ENCODE peak calls at places on chromosomes 2 and 18, in seven cellular contexts. F is GM23248, V is MM.1S, N is PC-9, C is PC-3, H is HCT116, I is SK-N-SH. S is an unnamed sample.
A peak's percentile ranks its signal among the peaks of the same experiment; 100 is the strongest.

GRCh38 chr2:3034396-3034795 is 343.2 kb downstream of the EIPR1 start:
- DNase-seq in I (no peak), F (no peak), V (no peak), H (no peak), C (no peak), N (no peak), S (no peak)

GRCh38 chr2:118502106-118502505 is 345.3 kb downstream of the EN1 start:
- DNase-seq in C (no peak), H (no peak), I (no peak), V (no peak), F (no peak), N (no peak), S (no peak)

GRCh38 chr2:227602358-227602757 is 3.7 kb downstream of the SCYGR2 start:
- DNase-seq in C (no peak), F (no peak), V (no peak), I (no peak), H (no peak), N (no peak), S (no peak)

GRCh38 chr18:23844991-23845680 is 155.9 kb downstream of the LAMA3 start:
- DNase-seq in H (no peak), V (no peak), N (peak; percentile 63), F (peak; percentile 38), I (no peak), C (peak; percentile 69), S (no peak)

GRCh38 chr18:47247036-47247832 is 4.2 kb downstream of the SKOR2 start:
- DNase-seq in N (no peak), H (no peak), V (no peak), I (peak; percentile 90), C (no peak), F (no peak), S (no peak)

GRCh38 chr2:227871375-227871788 is at the start of gene DAW1:
- DNase-seq in H (no peak), F (peak; percentile 77), V (peak; percentile 15), I (peak; percentile 88), N (peak; percentile 62), C (no peak), S (no peak)

GRCh38 chr2:179703702-179704101 is 157.7 kb downstream of the ZNF385B start:
- DNase-seq in F (no peak), H (no peak), I (no peak), N (no peak), V (peak; percentile 19), C (no peak), S (no peak)

GRCh38 chr2:24380687-24381271 is 20.4 kb upstream of the ITSN2 start:
- DNase-seq in V (no peak), H (no peak), F (no peak), N (no peak), I (no peak), C (no peak), S (no peak)

GRCh38 chr2:111950241-111950640 is 51.8 kb downstream of the MERTK start:
- DNase-seq in F (no peak), C (no peak), V (no peak), I (no peak), N (no peak), H (no peak), S (no peak)

GRCh38 chr18:67862069-67862468 is 345.5 kb upstream of the DSEL start:
- DNase-seq in N (no peak), C (no peak), F (peak; percentile 37), H (no peak), I (no peak), V (no peak), S (no peak)

GRCh38 chr2:161594445-161594844 is 29.8 kb upstream of the SLC4A10 start:
- DNase-seq in I (no peak), V (no peak), F (no peak), N (no peak), H (no peak), C (no peak), S (no peak)

GRCh38 chr2:120678251-120678650 is 57.4 kb upstream of the GLI2 start:
- DNase-seq in V (no peak), F (peak; percentile 86), C (peak; percentile 13), H (no peak), N (no peak), I (peak; percentile 78), S (no peak)

GRCh38 chr18:64032312-64032711 is 62.4 kb downstream of the SERPINB8 start:
- DNase-seq in V (no peak), C (no peak), N (no peak), I (no peak), H (no peak), F (no peak), S (no peak)

GRCh38 chr18:54163458-54163857 is 61.0 kb downstream of the MBD2 start:
- DNase-seq in H (no peak), V (no peak), N (no peak), I (no peak), F (peak; percentile 11), C (peak; percentile 41), S (no peak)

GRCh38 chr2:43345391-43345813 is 119.0 kb upstream of the ZFP36L2 start:
- DNase-seq in F (peak; percentile 19), V (no peak), I (peak; percentile 75), N (no peak), H (no peak), C (no peak), S (no peak)

GRCh38 chr18:63439334-63439733 is 17.1 kb upstream of the VPS4B start:
- DNase-seq in C (peak; percentile 79), N (peak; percentile 25), I (peak; percentile 76), V (peak; percentile 57), H (peak; percentile 70), F (peak; percentile 74), S (peak; percentile 45)

GRCh38 chr2:33810046-33810835 is 211.1 kb upstream of the FAM98A start:
- DNase-seq in H (no peak), C (peak; percentile 25), N (no peak), F (peak; percentile 77), V (no peak), I (no peak), S (no peak)

GRCh38 chr18:43870626-43871025 is 593.3 kb upstream of the SYT4 start:
- DNase-seq in F (no peak), I (no peak), C (no peak), V (no peak), N (no peak), H (no peak), S (no peak)

GRCh38 chr2:189350515-189351209 is 90.6 kb upstream of the WDR75 start:
- DNase-seq in C (peak; percentile 69), F (peak; percentile 93), N (no peak), V (no peak), I (no peak), H (no peak), S (no peak)

GRCh38 chr2:186780701-186781316 is 68.2 kb downstream of the ZSWIM2 start:
- DNase-seq in I (peak; percentile 3), F (peak; percentile 2), H (peak; percentile 48), N (no peak), V (peak; percentile 11), C (peak; percentile 90), S (no peak)

GRCh38 chr2:12087671-12088380 is 341.4 kb downstream of the LPIN1 start:
- DNase-seq in N (peak; percentile 1), I (no peak), V (no peak), C (peak; percentile 96), H (no peak), F (peak; percentile 86), S (no peak)

GRCh38 chr2:69168144-69168813 is 155.3 kb downstream of the ANTXR1 start:
- DNase-seq in I (no peak), V (no peak), F (no peak), H (no peak), C (peak; percentile 10), N (no peak), S (no peak)

GRCh38 chr2:72367530-72368225 is 220.0 kb upstream of the CYP26B1 start:
- DNase-seq in C (peak; percentile 97), N (peak; percentile 84), I (no peak), H (peak; percentile 82), F (peak; percentile 94), V (no peak), S (no peak)

GRCh38 chr2:143988082-143988481 is 531.8 kb downstream of the ZEB2 start:
- DNase-seq in F (no peak), I (no peak), N (no peak), V (no peak), H (no peak), C (no peak), S (no peak)

GRCh38 chr2:176206677-176207076 is 18.2 kb downstream of the HOXD1 start:
- DNase-seq in F (peak; percentile 5), C (no peak), V (no peak), H (no peak), N (no peak), I (no peak), S (no peak)

GRCh38 chr2:208406474-208407451 is at the start of gene PTH2R:
- DNase-seq in H (no peak), I (peak; percentile 65), F (peak; percentile 23), V (no peak), C (no peak), N (no peak), S (no peak)

GRCh38 chr18:23982154-23983071 is 32.1 kb upstream of the TTC39C start:
- DNase-seq in I (peak; percentile 48), H (no peak), C (peak; percentile 49), F (peak; percentile 24), N (no peak), V (no peak), S (no peak)

GRCh38 chr2:133884739-133885381 is 316.6 kb upstream of the NCKAP5 start:
- DNase-seq in F (peak; percentile 19), H (no peak), I (peak; percentile 20), C (peak; percentile 54), N (no peak), V (peak; percentile 29), S (peak; percentile 32)

GRCh38 chr2:165745916-165746315 is 48.1 kb downstream of the GALNT3 start:
- DNase-seq in H (no peak), V (no peak), N (peak; percentile 24), F (peak; percentile 41), I (no peak), C (peak; percentile 37), S (no peak)

DNA sequence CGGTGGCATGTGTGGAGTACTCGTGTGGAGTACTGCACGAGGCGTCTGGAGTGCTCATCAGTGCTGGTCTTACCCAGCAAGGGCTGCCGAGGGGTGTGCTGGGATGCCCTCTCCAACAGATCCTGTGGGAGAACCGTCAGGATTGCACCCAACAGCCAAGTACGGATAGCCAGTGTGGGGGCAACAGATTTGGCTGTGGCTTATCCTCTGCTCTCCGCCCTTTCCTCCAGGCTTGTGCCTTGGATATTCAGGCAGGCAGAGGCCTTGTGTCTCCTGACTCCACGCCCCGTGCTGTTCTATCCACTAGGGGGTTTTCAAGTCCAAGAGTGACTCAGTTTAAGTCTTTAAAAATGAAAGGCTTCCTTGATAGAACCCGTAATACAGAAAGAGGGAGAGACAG is 321.0 kb upstream of the HS6ST1 start:
- DNase-seq in V (no peak), H (no peak), C (no peak), I (no peak), F (peak; percentile 14), N (no peak), S (no peak)
- H3K9me2 ChIP-seq in V (no peaks in the 10 kb centered on the region), H (no peaks in the 10 kb centered on the region), C (no peaks in the 10 kb centered on the region), I (no peaks in the 10 kb centered on the region), F (no peaks in the 10 kb centered on the region), N (no peaks in the 10 kb centered on the region), S (no peaks in the 10 kb centered on the region)

GRCh38 chr2:225038076-225038571 is 4.1 kb downstream of the DOCK10 start:
- DNase-seq in F (no peak), C (no peak), I (no peak), H (no peak), V (no peak), N (no peak), S (no peak)
- H3K9me3 ChIP-seq in F (no peaks in the 10 kb centered on the region), C (no peaks in the 10 kb centered on the region), I (no peaks in the 10 kb centered on the region), H (no peaks in the 10 kb centered on the region), V (no peaks in the 10 kb centered on the region), N (no peaks in the 10 kb centered on the region), S (no peaks in the 10 kb centered on the region)

GRCh38 chr2:101432411-101433181 is 42.3 kb downstream of the RFX8 start:
- DNase-seq in C (peak; percentile 65), N (no peak), H (no peak), I (no peak), F (peak; percentile 91), V (no peak), S (no peak)
- H3K27ac ChIP-seq in C (peak overlapping the region; percentile 70), N (no peak overlapping the region), H (no peak overlapping the region), I (no peak overlapping the region), F (peak overlapping the region; percentile 87), V (no peak overlapping the region), S (no peak overlapping the region)

GRCh38 chr2:7989823-7990222 is 692.0 kb upstream of the ID2 start:
- DNase-seq in C (no peak), N (no peak), F (no peak), H (no peak), I (no peak), V (no peak), S (no peak)
- H3K9me2 ChIP-seq in C (no peaks in the 10 kb centered on the region), N (no peaks in the 10 kb centered on the region), F (no peaks in the 10 kb centered on the region), H (no peaks in the 10 kb centered on the region), I (no peaks in the 10 kb centered on the region), V (no peaks in the 10 kb centered on the region), S (no peaks in the 10 kb centered on the region)